ENCODE peak calls at places on chromosomes 3 and 15, in seven cellular contexts. P is tibial artery, E is gastrocnemius medialis, Z is colonic mucosa, H is kidney, O is astrocyte, D is GM23338. T is an unnamed sample.

GRCh38 chr3:63064216-63064755 is 189.1 kb upstream of the CADPS start:
- DNase-seq in P (no peak), E (no peak), Z (no peak), H (no peak), O (peak; percentile 51), D (no peak), T (no peak)

GRCh38 chr3:194689493-194689901 is 3.8 kb downstream of the FAM43A start:
- DNase-seq in P (no peak), E (no peak), Z (no peak), H (no peak), O (no peak), D (no peak), T (no peak)

GRCh38 chr3:22734207-22734606 is 468.9 kb upstream of the UBE2E2 start:
- DNase-seq in P (no peak), E (no peak), Z (peak; percentile 45), H (no peak), O (no peak), D (no peak), T (no peak)

GRCh38 chr3:149955449-149955848 is 15.2 kb downstream of the PFN2 start:
- DNase-seq in P (no peak), E (no peak), Z (no peak), H (no peak), O (no peak), D (no peak), T (no peak)

GRCh38 chr3:42653560-42654330 is at the start of gene ZBTB47:
- DNase-seq in P (peak; percentile 87), E (peak; percentile 63), Z (peak; percentile 52), H (peak; percentile 91), O (no peak), D (peak; percentile 52), T (peak; percentile 73)

GRCh38 chr3:195761503-195762248 is 40.9 kb downstream of the MUC20 start:
- DNase-seq in P (peak; percentile 55), E (no peak), Z (no peak), H (peak; percentile 78), O (no peak), D (no peak), T (no peak)

GRCh38 chr3:61829301-61830110 is 268.1 kb downstream of the PTPRG start:
- DNase-seq in P (no peak), E (no peak), Z (no peak), H (no peak), O (no peak), D (peak; percentile 34), T (no peak)

GRCh38 chr3:13372126-13372525 is 48.0 kb downstream of the NUP210 start:
- DNase-seq in P (no peak), E (no peak), Z (no peak), H (no peak), O (no peak), D (no peak), T (no peak)

GRCh38 chr3:58414538-58415197 is 19.0 kb downstream of the PDHB start:
- DNase-seq in P (no peak), E (peak; percentile 29), Z (peak; percentile 66), H (no peak), O (peak; percentile 36), D (peak; percentile 80), T (no peak)

GRCh38 chr3:44160818-44161217 is 80.9 kb upstream of the TOPAZ1 start:
- DNase-seq in P (no peak), E (no peak), Z (no peak), H (no peak), O (no peak), D (peak; percentile 10), T (no peak)

GRCh38 chr15:96344706-96345559 is 14.4 kb downstream of the NR2F2 start:
- DNase-seq in P (peak; percentile 72), E (no peak), Z (peak; percentile 19), H (peak; percentile 73), O (no peak), D (peak; percentile 48), T (no peak)

GRCh38 chr3:2714856-2715255 is 395.3 kb downstream of the IL5RA start:
- DNase-seq in P (no peak), E (no peak), Z (no peak), H (no peak), O (no peak), D (no peak), T (no peak)

GRCh38 chr15:97168704-97169475 is 791.6 kb upstream of the ARRDC4 start:
- DNase-seq in P (no peak), E (no peak), Z (no peak), H (no peak), O (no peak), D (peak; percentile 32), T (no peak)

GRCh38 chr3:81823086-81823485 is 61.6 kb upstream of the GBE1 start:
- DNase-seq in P (no peak), E (no peak), Z (no peak), H (no peak), O (no peak), D (no peak), T (no peak)

GRCh38 chr15:64693134-64693533 is 82.3 kb downstream of the RBPMS2 start:
- DNase-seq in P (peak; percentile 83), E (peak; percentile 32), Z (no peak), H (no peak), O (peak; percentile 91), D (no peak), T (peak; percentile 37)

GRCh38 chr15:71512281-71513016 is 297.9 kb upstream of the NR2E3 start:
- DNase-seq in P (no peak), E (no peak), Z (no peak), H (no peak), O (no peak), D (no peak), T (no peak)

GRCh38 chr15:78620021-78620838 is 566 bp downstream of the CHRNA3 start:
- DNase-seq in P (peak; percentile 59), E (no peak), Z (no peak), H (no peak), O (no peak), D (peak; percentile 80), T (no peak)

DNA sequence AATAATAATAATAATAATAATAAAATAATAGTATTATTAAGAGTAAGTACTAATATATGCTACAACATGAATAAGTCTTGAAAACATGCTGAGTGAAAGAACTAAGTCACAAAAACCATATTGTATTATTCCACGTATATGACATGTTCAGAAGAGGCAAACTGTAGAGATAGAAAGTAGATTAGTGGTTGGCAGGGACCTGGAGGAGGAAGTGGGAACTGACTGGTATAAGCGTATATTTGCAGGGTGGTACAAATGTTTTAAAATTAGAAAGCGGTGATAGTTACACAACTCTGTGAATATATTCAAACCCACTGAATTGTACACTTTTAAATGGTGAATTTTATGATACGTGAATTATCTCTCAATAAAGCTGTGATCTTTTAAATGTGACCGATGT is 32.8 kb downstream of the LRRK1 start:
- DNase-seq in P (no peak), E (no peak), Z (no peak), H (no peak), O (no peak), D (no peak), T (no peak)
- TF ChIP-seq CTCF in P (no peak), E (no peak), Z (no peak), H (no peak), O (no peak), D (no peak), T (no peak)

DNA sequence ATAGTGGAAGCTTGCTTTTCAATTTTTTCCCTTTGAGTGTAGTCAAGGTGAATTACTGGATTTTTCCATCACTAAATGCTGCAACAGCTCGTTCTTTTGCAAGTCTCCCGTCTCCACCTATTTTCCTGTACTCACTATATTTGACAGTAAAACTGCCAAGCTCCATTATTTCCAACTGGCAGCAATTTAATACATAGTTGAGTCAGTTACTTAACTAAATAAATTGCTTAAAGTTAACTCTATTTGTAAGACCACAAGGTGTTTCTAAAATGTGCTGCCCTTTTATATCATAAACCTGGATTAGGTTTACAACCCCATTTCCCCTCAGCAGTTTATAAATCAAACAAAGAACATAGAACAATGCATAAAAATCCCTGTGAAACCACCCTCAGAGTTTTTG is 211.4 kb upstream of the DPH6 start:
- DNase-seq in P (no peak), E (no peak), Z (no peak), H (no peak), O (no peak), D (no peak), T (no peak)
- H3K27ac ChIP-seq in P (no peak overlapping the region), E (no peak overlapping the region), Z (no peak overlapping the region), H (no peak overlapping the region), O (no peak overlapping the region), D (no peak overlapping the region), T (no peak overlapping the region)

GRCh38 chr15:40050788-40051615 is 12.0 kb upstream of the SRP14 start:
- DNase-seq in P (peak; percentile 53), E (no peak), Z (no peak), H (no peak), O (no peak), D (peak; percentile 90), T (no peak)

GRCh38 chr15:40046721-40047412 is 7.9 kb upstream of the SRP14 start:
- DNase-seq in P (peak; percentile 11), E (no peak), Z (no peak), H (no peak), O (peak; percentile 81), D (no peak), T (no peak)

GRCh38 chr15:40048155-40048792 is 9.3 kb upstream of the SRP14 start:
- DNase-seq in P (peak; percentile 60), E (no peak), Z (no peak), H (no peak), O (no peak), D (no peak), T (no peak)

GRCh38 chr15:40047413-40048154 is 8.6 kb upstream of the SRP14 start:
- DNase-seq in P (peak; percentile 73), E (peak; percentile 45), Z (no peak), H (peak; percentile 84), O (peak; percentile 79), D (no peak), T (peak; percentile 38)

GRCh38 chr15:40049076-40049475 is 10.1 kb upstream of the SRP14 start:
- DNase-seq in P (peak; percentile 27), E (no peak), Z (no peak), H (no peak), O (no peak), D (no peak), T (peak; percentile 7)
- H3K4me1 ChIP-seq in P (peaks cover 20% of the 10 kb centered on the region), E (peaks cover 15% of the 10 kb centered on the region), Z (peaks cover 35% of the 10 kb centered on the region), H (peaks cover 3% of the 10 kb centered on the region), O (peaks cover 38% of the 10 kb centered on the region), D (peaks cover 13% of the 10 kb centered on the region), T (no peaks in the 10 kb centered on the region)

DNA sequence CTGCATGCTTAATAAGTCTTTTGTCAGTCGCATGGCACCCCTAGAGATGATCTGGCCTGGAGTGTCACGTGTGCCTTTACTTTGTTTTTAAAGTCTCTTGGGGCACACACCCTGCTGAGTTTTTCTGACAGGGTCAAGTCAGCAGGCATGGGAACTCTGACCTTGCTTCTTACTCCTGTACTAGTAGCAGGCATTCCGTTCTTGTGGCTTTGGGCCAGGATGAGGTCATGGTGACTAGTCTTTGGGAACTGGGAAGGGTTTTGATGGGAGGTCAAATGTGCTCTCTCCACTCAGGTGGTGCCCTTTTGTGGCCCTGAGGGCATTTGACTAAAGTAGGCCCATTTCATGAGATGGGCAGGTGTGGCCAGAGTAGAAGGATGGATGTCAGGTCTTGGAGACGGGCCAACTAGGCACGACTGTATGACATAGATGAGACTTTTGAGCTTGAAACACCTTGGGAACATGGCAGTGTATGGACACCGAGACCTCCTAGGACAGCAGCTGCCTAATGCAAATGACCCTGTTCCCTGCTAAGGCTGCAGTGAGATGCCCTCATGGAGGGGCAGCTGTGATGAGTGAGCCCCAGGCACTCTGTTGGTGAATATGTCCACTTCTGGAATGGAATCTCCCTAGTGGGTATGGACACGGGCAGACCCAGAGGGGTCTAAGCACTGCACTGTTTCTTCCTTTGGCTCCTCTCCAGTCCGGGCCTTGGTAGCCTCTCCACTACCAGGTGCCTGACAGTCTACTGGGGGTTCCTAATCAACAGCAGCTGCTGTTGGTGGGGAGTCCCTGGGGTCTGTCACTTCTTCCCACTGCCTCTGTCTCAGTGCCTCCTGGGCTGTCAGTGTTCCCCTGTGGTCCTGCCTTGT is 16.4 kb downstream of the SRPRB start:
- DNase-seq in P (peak; percentile 71), E (peak; percentile 52), Z (peak; percentile 34), H (no peak), O (peak; percentile 60), D (peak; percentile 59), T (peak; percentile 87)
- TF ChIP-seq CTCF in P (no peak), E (no peak), Z (no peak), H (peak; percentile 19), O (no peak), D (peak; percentile 48), T (peak; percentile 12)